ENCODE peak calls at places on chromosomes 6 and 20, in ten cellular contexts. P is breast epithelium; Z is bronchial epithelial cell; W is left ventricle myocardium inferior; O is fibroblast of lung; J is naive thymus-derived CD4-positive, alpha-beta T cell; B is astrocyte of the spinal cord; S is K562; G is dorsolateral prefrontal cortex; K is stomach. D is an unnamed sample.

GRCh38 chr6:108260126-108260808 is 573 bp downstream of the SNX3 start:
- DNase-seq in W (peak; percentile 32), O (peak; percentile 54), G (peak; percentile 41), K (peak; percentile 33), B (peak; percentile 43), J (no peak), Z (peak; percentile 40), S (peak; percentile 45), P (peak; percentile 26), D (peak; percentile 59)

GRCh38 chr6:92753956-92754355 is 665.4 kb downstream of the EPHA7 start:
- DNase-seq in B (no peak), O (no peak), Z (no peak), G (no peak), W (no peak), K (no peak), S (no peak), J (no peak), P (no peak), D (no peak)

GRCh38 chr6:131727868-131728267 is 17.1 kb upstream of the CTAGE9 start:
- DNase-seq in G (no peak), W (no peak), K (no peak), B (no peak), O (no peak), S (no peak), Z (no peak), P (no peak), J (no peak), D (no peak)

GRCh38 chr6:168937061-168937460 is 316.6 kb downstream of the THBS2 start:
- DNase-seq in Z (peak; percentile 1), J (no peak), P (no peak), S (no peak), G (no peak), O (no peak), W (no peak), K (no peak), B (no peak), D (peak; percentile 48)

GRCh38 chr20:44384423-44385027 is 29.0 kb downstream of the HNF4A start:
- DNase-seq in O (peak; percentile 59), G (peak; percentile 79), K (peak; percentile 87), Z (peak; percentile 57), W (peak; percentile 77), S (peak; percentile 66), P (peak; percentile 72), J (peak; percentile 71), B (peak; percentile 62), D (peak; percentile 78)

GRCh38 chr20:3732327-3733118 is at the start of gene HSPA12B:
- DNase-seq in B (no peak), P (no peak), O (no peak), G (no peak), Z (no peak), W (no peak), S (peak; percentile 81), J (no peak), K (no peak), D (no peak)

GRCh38 chr6:167706313-167707109 is 120.2 kb upstream of the AFDN start:
- DNase-seq in J (peak; percentile 20), O (no peak), B (no peak), Z (no peak), S (no peak), P (no peak), G (no peak), W (no peak), K (no peak), D (no peak)

GRCh38 chr6:126118058-126118759 is 131.9 kb downstream of the TRMT11 start:
- DNase-seq in Z (no peak), G (no peak), B (peak; percentile 40), O (peak; percentile 22), S (no peak), W (no peak), J (no peak), K (no peak), P (no peak), D (no peak)

GRCh38 chr6:149046822-149047246 is 270.7 kb upstream of the TAB2 start:
- DNase-seq in B (peak; percentile 50), K (no peak), O (no peak), W (no peak), G (no peak), J (no peak), S (no peak), P (no peak), Z (no peak), D (peak; percentile 45)

GRCh38 chr6:4320860-4321259 is 185.5 kb upstream of the ECI2 start:
- DNase-seq in K (no peak), Z (peak; percentile 98), W (no peak), J (no peak), P (no peak), O (peak; percentile 80), S (no peak), B (peak; percentile 82), G (no peak), D (peak; percentile 84)

GRCh38 chr6:125745281-125746018 is 4.0 kb upstream of the HEY2 start:
- DNase-seq in K (no peak), S (no peak), B (no peak), O (no peak), J (no peak), Z (no peak), P (no peak), G (no peak), W (no peak), D (no peak)

GRCh38 chr6:169848946-169849345 is 97.5 kb downstream of the ERMARD start:
- DNase-seq in S (no peak), Z (no peak), O (no peak), G (no peak), W (no peak), P (no peak), B (no peak), J (no peak), K (peak; percentile 11), D (no peak)

GRCh38 chr6:48610846-48611245 is 499.8 kb upstream of the PTCHD4 start:
- DNase-seq in S (no peak), B (peak; percentile 24), Z (no peak), G (no peak), W (no peak), P (no peak), K (no peak), J (no peak), O (peak; percentile 51), D (peak; percentile 9)

GRCh38 chr20:62792182-62792939 is 3.9 kb upstream of the MRGBP start:
- DNase-seq in P (no peak), J (no peak), S (no peak), G (no peak), B (peak; percentile 41), W (no peak), Z (peak; percentile 50), O (no peak), K (no peak), D (no peak)

GRCh38 chr20:15491564-15491963 is 1081.7 kb downstream of the KIF16B start:
- DNase-seq in G (no peak), O (no peak), W (no peak), P (no peak), B (no peak), Z (peak; percentile 19), J (no peak), S (no peak), K (peak; percentile 34), D (no peak)

GRCh38 chr6:104940238-104940880 is 16.5 kb upstream of the LIN28B start:
- DNase-seq in S (no peak), Z (no peak), B (no peak), P (no peak), J (no peak), W (no peak), K (no peak), G (peak; percentile 61), O (no peak), D (peak; percentile 9)

GRCh38 chr6:108243836-108244235 is 17.0 kb downstream of the SNX3 start:
- DNase-seq in B (peak; percentile 12), O (no peak), P (no peak), W (no peak), J (no peak), K (no peak), G (no peak), S (no peak), Z (no peak), D (no peak)

DNA sequence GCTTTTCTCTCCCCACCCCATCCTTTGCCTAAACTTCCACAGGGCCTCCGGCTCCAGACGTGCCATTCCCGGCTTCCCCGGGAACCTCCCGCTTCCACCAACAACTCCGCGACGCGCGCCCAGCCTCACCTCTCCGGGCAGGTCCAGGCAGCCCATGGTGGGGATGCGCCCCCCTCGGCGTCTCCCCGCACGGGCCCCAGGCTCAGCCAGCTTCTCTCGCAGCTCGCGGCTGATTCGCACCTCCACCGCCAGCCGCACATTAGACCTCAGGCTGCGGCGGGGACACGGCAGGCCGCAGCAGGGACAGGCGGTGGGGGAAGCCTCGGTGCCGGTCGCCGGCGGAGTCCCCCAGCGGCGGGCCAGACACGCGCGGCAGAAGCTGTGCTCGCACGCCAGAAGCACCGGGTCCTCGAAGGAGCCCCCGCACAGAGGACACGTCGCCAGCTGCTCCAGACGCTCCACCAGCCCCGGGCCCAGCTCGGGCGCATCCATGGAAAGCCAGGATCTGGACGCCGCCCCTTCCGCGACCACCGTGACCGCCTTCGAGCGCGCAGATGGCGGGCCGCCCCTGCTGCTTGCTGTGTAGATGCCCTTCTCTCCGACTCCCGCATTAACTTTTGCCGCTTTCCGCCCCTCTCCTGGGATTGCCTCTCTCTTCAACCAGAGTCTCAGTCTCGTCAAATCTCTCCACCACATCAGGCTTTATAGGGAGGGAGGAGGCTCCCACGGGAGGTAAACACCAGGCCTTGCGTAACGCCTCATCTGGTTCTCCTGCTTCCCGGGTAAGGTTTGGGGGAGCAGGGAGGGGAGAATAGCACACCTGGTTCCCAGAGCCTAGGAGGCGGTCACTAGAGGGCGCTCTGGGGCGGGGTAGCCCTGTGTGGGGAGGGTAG is at the start of gene RNF39:
- DNase-seq in J (no peak), P (no peak), S (peak; percentile 61), W (no peak), G (no peak), K (no peak), B (no peak), Z (peak; percentile 74), O (no peak), D (peak; percentile 26)
- H3K4me3 ChIP-seq in J (peak within 1 kb of the TSS; percentile 40), P (peak within 1 kb of the TSS; percentile 72), S (no peak within 1 kb of the TSS), W (peak within 1 kb of the TSS; percentile 56), G (peak within 1 kb of the TSS; percentile 50), K (peak within 1 kb of the TSS; percentile 52), B (no peak within 1 kb of the TSS), Z (peak within 1 kb of the TSS; percentile 83), O (no peak within 1 kb of the TSS), D (no peak within 1 kb of the TSS)

GRCh38 chr6:57822896-57823358 is 505.5 kb downstream of the PRIM2 start:
- DNase-seq in S (no peak), J (no peak), G (no peak), O (peak; percentile 67), K (no peak), Z (peak; percentile 8), P (no peak), W (no peak), B (peak; percentile 12), D (no peak)
- H3K4me3 ChIP-seq in S (no peak overlapping the region), J (no peak overlapping the region), G (no peak overlapping the region), O (no peak overlapping the region), K (no peak overlapping the region), Z (no peak overlapping the region), P (no peak overlapping the region), W (no peak overlapping the region), B (no peak overlapping the region), D (no peak overlapping the region)

GRCh38 chr6:35046862-35047261 is 94.3 kb downstream of the TCP11 start:
- DNase-seq in K (no peak), B (no peak), O (no peak), S (no peak), P (no peak), J (no peak), W (no peak), Z (peak; percentile 23), G (no peak), D (peak; percentile 33)
- H3K4me3 ChIP-seq in K (no peak overlapping the region), B (no peak overlapping the region), O (no peak overlapping the region), S (no peak overlapping the region), P (no peak overlapping the region), J (no peak overlapping the region), W (peak overlapping the region; percentile 26), Z (no peak overlapping the region), G (no peak overlapping the region), D (no peak overlapping the region)

GRCh38 chr6:157383471-157383870 is 2.5 kb downstream of the ZDHHC14 start:
- DNase-seq in Z (no peak), W (no peak), J (no peak), P (no peak), S (no peak), K (no peak), G (no peak), B (no peak), O (no peak), D (no peak)
- H3K4me3 ChIP-seq in Z (no peak overlapping the region), W (peak overlapping the region; percentile 99), J (no peak overlapping the region), P (peak overlapping the region; percentile 99), S (peak overlapping the region; percentile 77), K (no peak overlapping the region), G (peak overlapping the region; percentile 98), B (no peak overlapping the region), O (no peak overlapping the region), D (no peak overlapping the region)